ENCODE peak calls at places on chromosomes 5 and 9, in seven cellular contexts. One of them, this sample, is unnamed.

GRCh38 chr5:1764606-1764960 is 35.1 kb downstream of the MRPL36 start:
- DNase-seq in HCT116: no peak
- DNase-seq in IMR-90: no peak
- DNase-seq in adrenal gland: no peak
- DNase-seq in neural progenitor cell: no peak
- DNase-seq in kidney: peak
- DNase-seq in cardiac muscle cell: no peak
- DNase-seq in this sample: no peak

GRCh38 chr5:150567031-150567680 is 59.2 kb downstream of the NDST1 start:
- DNase-seq in adrenal gland: no peak
- DNase-seq in kidney: no peak
- DNase-seq in HCT116: no peak
- DNase-seq in IMR-90: peak
- DNase-seq in cardiac muscle cell: no peak
- DNase-seq in neural progenitor cell: no peak
- DNase-seq in this sample: no peak

GRCh38 chr5:11588803-11589202 is 315.4 kb downstream of the CTNND2 start:
- DNase-seq in adrenal gland: no peak
- DNase-seq in kidney: no peak
- DNase-seq in neural progenitor cell: peak
- DNase-seq in IMR-90: no peak
- DNase-seq in cardiac muscle cell: no peak
- DNase-seq in HCT116: no peak
- DNase-seq in this sample: no peak

GRCh38 chr9:70639853-70640814 is 225.7 kb upstream of the KLF9 start:
- DNase-seq in neural progenitor cell: peak
- DNase-seq in HCT116: peak
- DNase-seq in adrenal gland: no peak
- DNase-seq in cardiac muscle cell: peak
- DNase-seq in kidney: no peak
- DNase-seq in IMR-90: peak
- DNase-seq in this sample: peak

GRCh38 chr5:134738963-134739661 is 764 bp downstream of the CAMLG start:
- DNase-seq in cardiac muscle cell: peak
- DNase-seq in HCT116: peak
- DNase-seq in adrenal gland: peak
- DNase-seq in IMR-90: peak
- DNase-seq in neural progenitor cell: peak
- DNase-seq in kidney: no peak
- DNase-seq in this sample: peak

GRCh38 chr5:9124071-9124470 is 421.8 kb downstream of the SEMA5A start:
- DNase-seq in neural progenitor cell: no peak
- DNase-seq in kidney: no peak
- DNase-seq in HCT116: no peak
- DNase-seq in IMR-90: no peak
- DNase-seq in cardiac muscle cell: no peak
- DNase-seq in adrenal gland: no peak
- DNase-seq in this sample: no peak

GRCh38 chr5:62587737-62588136 is 9.1 kb downstream of the LRRC70 start:
- DNase-seq in HCT116: no peak
- DNase-seq in kidney: no peak
- DNase-seq in neural progenitor cell: no peak
- DNase-seq in cardiac muscle cell: no peak
- DNase-seq in adrenal gland: no peak
- DNase-seq in IMR-90: no peak
- DNase-seq in this sample: no peak

GRCh38 chr5:176776141-176776865 is 34.1 kb upstream of the UNC5A start:
- DNase-seq in IMR-90: no peak
- DNase-seq in kidney: peak
- DNase-seq in cardiac muscle cell: no peak
- DNase-seq in neural progenitor cell: no peak
- DNase-seq in HCT116: no peak
- DNase-seq in adrenal gland: peak
- DNase-seq in this sample: no peak

GRCh38 chr9:136079211-136079915 is 15.7 kb downstream of the NACC2 start:
- DNase-seq in IMR-90: no peak
- DNase-seq in adrenal gland: no peak
- DNase-seq in HCT116: no peak
- DNase-seq in neural progenitor cell: peak
- DNase-seq in cardiac muscle cell: no peak
- DNase-seq in kidney: peak
- DNase-seq in this sample: no peak

GRCh38 chr5:67156976-67157583 is 39.5 kb downstream of the CD180 start:
- DNase-seq in neural progenitor cell: peak
- DNase-seq in HCT116: peak
- DNase-seq in IMR-90: peak
- DNase-seq in adrenal gland: no peak
- DNase-seq in cardiac muscle cell: peak
- DNase-seq in kidney: no peak
- DNase-seq in this sample: peak

GRCh38 chr5:172459396-172460165 is 5.3 kb upstream of the SH3PXD2B start:
- DNase-seq in IMR-90: no peak
- DNase-seq in kidney: no peak
- DNase-seq in cardiac muscle cell: no peak
- DNase-seq in HCT116: no peak
- DNase-seq in neural progenitor cell: no peak
- DNase-seq in adrenal gland: no peak
- DNase-seq in this sample: no peak

GRCh38 chr9:21744874-21745273 is 57.6 kb upstream of the MTAP start:
- DNase-seq in kidney: no peak
- DNase-seq in cardiac muscle cell: no peak
- DNase-seq in neural progenitor cell: no peak
- DNase-seq in HCT116: no peak
- DNase-seq in adrenal gland: no peak
- DNase-seq in IMR-90: peak
- DNase-seq in this sample: no peak

GRCh38 chr5:61298580-61298979 is 33.5 kb upstream of the ZSWIM6 start:
- DNase-seq in neural progenitor cell: no peak
- DNase-seq in kidney: no peak
- DNase-seq in IMR-90: peak
- DNase-seq in HCT116: no peak
- DNase-seq in cardiac muscle cell: no peak
- DNase-seq in adrenal gland: no peak
- DNase-seq in this sample: no peak

GRCh38 chr5:137142371-137143243 is 356.5 kb downstream of the SPOCK1 start:
- DNase-seq in IMR-90: peak
- DNase-seq in cardiac muscle cell: no peak
- DNase-seq in HCT116: no peak
- DNase-seq in adrenal gland: no peak
- DNase-seq in kidney: peak
- DNase-seq in neural progenitor cell: peak
- DNase-seq in this sample: peak

GRCh38 chr9:130072515-130073235 is 19.0 kb downstream of the GPR107 start:
- DNase-seq in neural progenitor cell: no peak
- DNase-seq in IMR-90: peak
- DNase-seq in adrenal gland: no peak
- DNase-seq in cardiac muscle cell: no peak
- DNase-seq in kidney: no peak
- DNase-seq in HCT116: no peak
- DNase-seq in this sample: no peak

GRCh38 chr5:151696470-151697061 is 9.9 kb upstream of the SPARC start:
- DNase-seq in neural progenitor cell: peak
- DNase-seq in adrenal gland: peak
- DNase-seq in HCT116: no peak
- DNase-seq in cardiac muscle cell: no peak
- DNase-seq in IMR-90: peak
- DNase-seq in kidney: peak
- DNase-seq in this sample: no peak

GRCh38 chr9:1052908-1053590 is 2.9 kb downstream of the DMRT2 start:
- DNase-seq in cardiac muscle cell: no peak
- DNase-seq in neural progenitor cell: no peak
- DNase-seq in kidney: no peak
- DNase-seq in adrenal gland: no peak
- DNase-seq in IMR-90: no peak
- DNase-seq in HCT116: no peak
- DNase-seq in this sample: no peak

DNA sequence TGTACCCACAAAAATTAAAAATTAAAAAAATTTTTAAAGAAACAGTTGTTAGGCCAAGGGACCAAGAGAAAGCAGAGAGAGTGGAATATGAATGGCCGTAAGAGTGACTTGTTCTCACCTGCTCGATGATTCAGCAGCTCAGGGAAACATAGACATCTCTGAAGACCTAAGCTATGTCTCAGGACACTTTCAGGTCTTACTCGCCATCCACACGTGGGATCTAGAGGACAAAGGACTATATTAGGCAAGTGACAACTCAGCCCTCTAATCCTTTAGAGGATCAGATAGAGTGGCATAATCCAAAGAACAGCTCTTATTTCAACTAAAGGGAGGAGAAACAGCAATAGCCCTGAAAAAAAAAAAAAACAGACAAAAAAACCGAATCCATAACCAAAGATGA is 95.7 kb downstream of the KIAA1958 start:
- DNase-seq in IMR-90: no peak
- DNase-seq in HCT116: no peak
- DNase-seq in cardiac muscle cell: no peak
- DNase-seq in kidney: no peak
- DNase-seq in neural progenitor cell: no peak
- DNase-seq in adrenal gland: no peak
- DNase-seq in this sample: no peak
- TF ChIP-seq CTCF in IMR-90: no peak
- TF ChIP-seq CTCF in HCT116: no peak
- TF ChIP-seq CTCF in cardiac muscle cell: no peak
- TF ChIP-seq CTCF in kidney: no peak
- TF ChIP-seq CTCF in neural progenitor cell: no peak
- TF ChIP-seq CTCF in adrenal gland: no peak
- TF ChIP-seq CTCF in this sample: no peak

GRCh38 chr5:6379246-6379645 is 899 bp upstream of the MED10 start:
- DNase-seq in cardiac muscle cell: no peak
- DNase-seq in neural progenitor cell: no peak
- DNase-seq in kidney: no peak
- DNase-seq in HCT116: no peak
- DNase-seq in adrenal gland: no peak
- DNase-seq in IMR-90: no peak
- DNase-seq in this sample: no peak
- H3K27ac ChIP-seq in cardiac muscle cell: no peak
- H3K27ac ChIP-seq in neural progenitor cell: no peak
- H3K27ac ChIP-seq in kidney: no peak
- H3K27ac ChIP-seq in HCT116: peak
- H3K27ac ChIP-seq in adrenal gland: no peak
- H3K27ac ChIP-seq in IMR-90: no peak
- H3K27ac ChIP-seq in this sample: no peak

GRCh38 chr9:114153761-114154596 is 1.4 kb upstream of the COL27A1 start:
- DNase-seq in neural progenitor cell: peak
- DNase-seq in adrenal gland: no peak
- DNase-seq in kidney: no peak
- DNase-seq in IMR-90: peak
- DNase-seq in cardiac muscle cell: peak
- DNase-seq in HCT116: no peak
- DNase-seq in this sample: peak
- TF ChIP-seq CTCF in neural progenitor cell: peak
- TF ChIP-seq CTCF in adrenal gland: no peak
- TF ChIP-seq CTCF in kidney: peak
- TF ChIP-seq CTCF in IMR-90: peak
- TF ChIP-seq CTCF in cardiac muscle cell: peak
- TF ChIP-seq CTCF in HCT116: no peak
- TF ChIP-seq CTCF in this sample: peak

GRCh38 chr9:96169488-96169887 is 132.5 kb downstream of the HSD17B3 start:
- DNase-seq in adrenal gland: peak
- DNase-seq in neural progenitor cell: peak
- DNase-seq in HCT116: no peak
- DNase-seq in cardiac muscle cell: peak
- DNase-seq in IMR-90: peak
- DNase-seq in kidney: peak
- DNase-seq in this sample: no peak
- H3K27ac ChIP-seq in adrenal gland: peak
- H3K27ac ChIP-seq in neural progenitor cell: no peak
- H3K27ac ChIP-seq in HCT116: no peak
- H3K27ac ChIP-seq in cardiac muscle cell: no peak
- H3K27ac ChIP-seq in IMR-90: no peak
- H3K27ac ChIP-seq in kidney: peak
- H3K27ac ChIP-seq in this sample: no peak